ENCODE peak calls at places on chromosomes 12 and 14, in ten cellular contexts. X is nephron progenitor cell, Y is MM.1S, G is HepG2, J is Peyer's patch, R is transverse colon, U is keratinocyte, T is GM13977, D is stomach, B is fibroblast of lung. N is an unnamed sample.

GRCh38 chr12:109822416-109822815 is 10.8 kb downstream of the TRPV4 start:
- DNase-seq in X (no peak), Y (no peak), G (no peak), J (no peak), R (no peak), U (no peak), T (no peak), D (no peak), B (no peak), N (no peak)

GRCh38 chr14:55850803-55851202 is 267.4 kb upstream of the PELI2 start:
- DNase-seq in X (no peak), Y (no peak), G (no peak), J (peak), R (no peak), U (no peak), T (no peak), D (peak), B (peak), N (no peak)

GRCh38 chr14:58426819-58427288 is 477 bp downstream of the TIMM9 start:
- DNase-seq in X (peak), Y (peak), G (peak), J (peak), R (peak), U (no peak), T (peak), D (peak), B (peak), N (peak)

GRCh38 chr12:12502813-12503146 is 59.9 kb downstream of the DUSP16 start:
- DNase-seq in X (no peak), Y (no peak), G (no peak), J (no peak), R (no peak), U (no peak), T (no peak), D (no peak), B (no peak), N (no peak)

GRCh38 chr14:79084861-79085260 is 914.7 kb downstream of the NRXN3 start:
- DNase-seq in X (no peak), Y (no peak), G (no peak), J (no peak), R (no peak), U (no peak), T (no peak), D (no peak), B (no peak), N (no peak)

GRCh38 chr14:38973083-38973700 is 129.8 kb downstream of the SEC23A start:
- DNase-seq in X (no peak), Y (no peak), G (peak), J (no peak), R (no peak), U (no peak), T (no peak), D (no peak), B (no peak), N (no peak)

GRCh38 chr12:56978397-56979138 is 21.2 kb upstream of the RDH16 start:
- DNase-seq in X (no peak), Y (no peak), G (no peak), J (no peak), R (no peak), U (no peak), T (no peak), D (no peak), B (no peak), N (no peak)

GRCh38 chr14:97382616-97383226 is 585.5 kb downstream of the VRK1 start:
- DNase-seq in X (no peak), Y (no peak), G (no peak), J (no peak), R (no peak), U (no peak), T (no peak), D (no peak), B (no peak), N (no peak)

GRCh38 chr14:26191123-26191522 is 406.7 kb downstream of the NOVA1 start:
- DNase-seq in X (no peak), Y (no peak), G (no peak), J (no peak), R (no peak), U (no peak), T (no peak), D (no peak), B (peak), N (no peak)

GRCh38 chr12:38465020-38465419 is 148.4 kb downstream of the ALG10B start:
- DNase-seq in X (no peak), Y (peak), G (no peak), J (no peak), R (no peak), U (no peak), T (no peak), D (no peak), B (no peak), N (no peak)

GRCh38 chr12:44357476-44357875 is 518.6 kb downstream of the NELL2 start:
- DNase-seq in X (no peak), Y (no peak), G (no peak), J (no peak), R (no peak), U (no peak), T (no peak), D (no peak), B (no peak), N (no peak)

GRCh38 chr14:92417759-92418158 is 94.8 kb downstream of the SLC24A4 start:
- DNase-seq in X (no peak), Y (no peak), G (no peak), J (no peak), R (no peak), U (no peak), T (no peak), D (no peak), B (no peak), N (no peak)

GRCh38 chr14:32657081-32657480 is 281.6 kb upstream of the NPAS3 start:
- DNase-seq in X (no peak), Y (no peak), G (peak), J (peak), R (peak), U (no peak), T (no peak), D (no peak), B (peak), N (no peak)

GRCh38 chr14:25090716-25091454 is 40.9 kb upstream of the STXBP6 start:
- DNase-seq in X (no peak), Y (no peak), G (no peak), J (peak), R (peak), U (peak), T (no peak), D (peak), B (no peak), N (no peak)

GRCh38 chr12:104011265-104011664 is 38.7 kb downstream of the GLT8D2 start:
- DNase-seq in X (no peak), Y (no peak), G (no peak), J (no peak), R (no peak), U (no peak), T (no peak), D (no peak), B (peak), N (no peak)

GRCh38 chr14:24431569-24432258 is 2.0 kb downstream of the KHNYN start:
- DNase-seq in X (peak), Y (peak), G (peak), J (peak), R (peak), U (peak), T (peak), D (peak), B (peak), N (peak)

GRCh38 chr14:59691266-59691665 is 114.7 kb upstream of the CCDC175 start:
- DNase-seq in X (no peak), Y (no peak), G (no peak), J (no peak), R (no peak), U (no peak), T (no peak), D (no peak), B (no peak), N (no peak)

GRCh38 chr14:105602243-105602750 is 75.9 kb downstream of the TMEM121 start:
- DNase-seq in X (no peak), Y (no peak), G (no peak), J (no peak), R (no peak), U (no peak), T (no peak), D (no peak), B (no peak), N (peak)

GRCh38 chr14:105475269-105475915 is 771 bp downstream of the CRIP2 start:
- DNase-seq in X (peak), Y (no peak), G (no peak), J (no peak), R (no peak), U (no peak), T (no peak), D (no peak), B (no peak), N (no peak)

GRCh38 chr14:105473677-105474477 is 744 bp upstream of the CRIP2 start:
- DNase-seq in X (peak), Y (no peak), G (peak), J (peak), R (peak), U (no peak), T (peak), D (peak), B (peak), N (peak)

GRCh38 chr12:8827551-8828347 is 5.3 kb downstream of the A2ML1 start:
- DNase-seq in X (no peak), Y (no peak), G (no peak), J (no peak), R (no peak), U (no peak), T (no peak), D (no peak), B (no peak), N (no peak)

GRCh38 chr14:68692916-68693771 is 99.7 kb downstream of the ZFP36L1 start:
- DNase-seq in X (no peak), Y (no peak), G (no peak), J (peak), R (no peak), U (no peak), T (no peak), D (no peak), B (peak), N (no peak)

GRCh38 chr12:108646597-108647190 is 13.0 kb upstream of the SELPLG start:
- DNase-seq in X (no peak), Y (no peak), G (no peak), J (no peak), R (no peak), U (no peak), T (no peak), D (no peak), B (peak), N (no peak)

GRCh38 chr14:34053666-34054065 is 102.8 kb upstream of the EGLN3 start:
- DNase-seq in X (no peak), Y (no peak), G (no peak), J (no peak), R (peak), U (no peak), T (no peak), D (no peak), B (peak), N (no peak)

GRCh38 chr14:71776463-71777359 is 155.5 kb upstream of the RGS6 start:
- DNase-seq in X (no peak), Y (no peak), G (no peak), J (no peak), R (no peak), U (no peak), T (no peak), D (no peak), B (no peak), N (no peak)

GRCh38 chr12:4269279-4269991 is 4.1 kb upstream of the CCND2 start:
- DNase-seq in X (peak), Y (peak), G (no peak), J (peak), R (peak), U (no peak), T (peak), D (peak), B (peak), N (peak)

GRCh38 chr12:115001538-115001937 is 317.6 kb upstream of the TBX3 start:
- DNase-seq in X (no peak), Y (no peak), G (no peak), J (no peak), R (no peak), U (no peak), T (no peak), D (no peak), B (no peak), N (no peak)

GRCh38 chr14:73237219-73237785 is at the start of gene PAPLN:
- DNase-seq in X (no peak), Y (no peak), G (no peak), J (peak), R (peak), U (no peak), T (peak), D (no peak), B (peak), N (no peak)

GRCh38 chr14:34081576-34082136 is 130.8 kb upstream of the EGLN3 start:
- DNase-seq in X (no peak), Y (no peak), G (peak), J (no peak), R (no peak), U (no peak), T (no peak), D (peak), B (peak), N (no peak)

GRCh38 chr12:19375888-19376287 is 63.4 kb upstream of the AEBP2 start:
- DNase-seq in X (no peak), Y (no peak), G (no peak), J (no peak), R (no peak), U (no peak), T (no peak), D (no peak), B (no peak), N (no peak)

GRCh38 chr12:76883151-76883550 is 4.3 kb upstream of the CSRP2 start:
- DNase-seq in X (no peak), Y (no peak), G (no peak), J (no peak), R (no peak), U (no peak), T (no peak), D (no peak), B (peak), N (no peak)

GRCh38 chr14:29536886-29537511 is 390.6 kb downstream of the PRKD1 start:
- DNase-seq in X (no peak), Y (peak), G (peak), J (no peak), R (no peak), U (no peak), T (no peak), D (no peak), B (peak), N (no peak)

GRCh38 chr14:45198551-45198950 is 54.5 kb downstream of the MIS18BP1 start:
- DNase-seq in X (no peak), Y (no peak), G (no peak), J (no peak), R (no peak), U (peak), T (no peak), D (no peak), B (peak), N (no peak)

GRCh38 chr12:65602191-65602578 is 222.1 kb upstream of the HMGA2 start:
- DNase-seq in X (no peak), Y (no peak), G (no peak), J (no peak), R (no peak), U (no peak), T (no peak), D (no peak), B (no peak), N (no peak)

DNA sequence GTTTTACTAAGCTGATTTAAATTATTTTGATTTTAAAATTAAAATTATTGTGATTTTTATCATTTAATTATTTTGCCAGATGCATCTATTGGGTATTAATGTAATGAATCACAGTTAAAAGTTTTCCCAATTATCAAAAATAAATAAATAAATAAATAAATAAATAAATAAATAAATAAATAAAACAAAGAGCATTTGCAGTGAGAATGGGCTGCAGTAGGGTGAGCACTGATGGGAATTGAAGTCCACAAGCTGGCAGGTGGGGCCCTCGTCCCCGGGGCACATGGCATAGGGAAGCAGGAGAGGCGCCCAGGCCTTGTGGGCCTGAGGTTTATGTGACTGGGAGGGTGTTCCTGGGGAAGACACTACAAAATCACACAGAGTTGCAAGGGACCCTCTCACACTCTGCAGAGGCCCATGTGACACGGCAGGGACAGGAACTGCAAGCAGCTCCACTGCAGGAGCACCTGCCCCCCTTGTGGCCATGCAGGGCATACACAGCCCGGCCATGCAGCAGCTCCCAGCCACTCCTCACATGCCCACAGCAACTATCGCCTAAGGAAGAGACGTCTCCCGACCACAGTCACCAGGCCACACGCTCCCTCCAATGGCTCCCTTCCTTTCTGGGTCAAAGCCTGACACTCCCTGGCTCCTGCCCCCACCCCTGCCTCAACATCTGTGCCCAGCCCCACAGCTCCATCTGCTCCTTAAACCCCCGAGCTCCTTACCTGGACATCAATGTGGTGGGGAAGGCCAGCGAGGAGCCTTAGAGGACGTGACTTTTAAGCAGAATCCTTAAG is 256.3 kb upstream of the SFSWAP start:
- DNase-seq in X (peak), Y (peak), G (peak), J (no peak), R (no peak), U (no peak), T (peak), D (peak), B (no peak), N (no peak)
- TF ChIP-seq CTCF in X (peak), Y (peak), G (peak), J (peak), R (peak), U (peak), T (peak), D (peak), B (no peak), N (no peak)

DNA sequence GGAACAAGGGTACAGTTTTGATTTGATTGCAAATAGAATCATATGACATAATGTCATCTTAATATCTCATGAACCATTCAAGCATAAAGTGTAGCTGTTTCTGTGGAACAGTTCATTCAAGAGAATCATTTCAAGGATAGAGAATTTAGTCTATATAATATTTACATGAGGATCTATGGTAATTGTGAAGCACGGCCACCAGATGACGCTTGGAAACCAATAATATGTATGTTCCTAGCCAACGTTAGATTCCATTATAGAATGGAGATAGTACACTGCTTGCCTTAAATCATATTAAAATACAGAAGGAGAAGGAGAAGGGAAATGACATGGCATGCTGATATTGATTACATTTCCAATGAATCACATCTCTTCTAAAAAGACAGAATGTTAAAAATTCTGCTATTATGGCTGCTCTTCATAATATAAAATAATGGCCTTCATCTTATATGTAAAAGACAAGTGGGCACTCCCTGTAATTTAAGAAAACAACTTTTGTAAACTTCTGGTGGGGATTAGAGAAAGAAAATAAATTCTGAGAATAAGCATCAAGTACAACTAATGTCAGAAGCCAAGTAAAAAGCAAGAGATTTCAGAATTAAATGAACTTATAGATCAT is 351.0 kb downstream of the NAV3 start:
- DNase-seq in X (peak), Y (peak), G (peak), J (peak), R (peak), U (no peak), T (no peak), D (no peak), B (peak), N (no peak)
- TF ChIP-seq CTCF in X (peak), Y (peak), G (peak), J (peak), R (peak), U (peak), T (peak), D (no peak), B (peak), N (no peak)

DNA sequence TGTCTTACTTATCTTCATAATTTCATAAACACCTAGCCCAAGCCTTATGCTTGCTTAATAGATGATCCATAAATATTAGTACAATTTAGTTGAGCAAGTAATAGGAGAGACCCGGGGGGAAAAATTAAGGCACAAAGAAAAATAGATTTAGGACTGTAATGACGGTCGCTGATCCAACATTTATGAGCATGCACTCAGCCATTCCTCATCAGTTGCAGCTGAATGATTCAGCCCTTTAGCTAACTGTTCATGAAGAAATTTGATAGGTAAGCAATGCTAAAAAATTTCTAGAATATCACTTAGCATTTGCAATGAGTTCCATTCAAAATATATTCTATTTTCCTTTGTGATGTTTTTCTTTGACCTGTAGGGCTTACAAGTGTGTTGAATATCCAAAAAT is 163.2 kb downstream of the PTPRO start:
- DNase-seq in X (no peak), Y (no peak), G (no peak), J (no peak), R (no peak), U (no peak), T (no peak), D (no peak), B (no peak), N (no peak)
- TF ChIP-seq CTCF in X (no peak), Y (no peak), G (no peak), J (no peak), R (no peak), U (no peak), T (no peak), D (no peak), B (no peak), N (no peak)

GRCh38 chr12:121789233-121789781 is 4.2 kb downstream of the RHOF start:
- DNase-seq in X (no peak), Y (no peak), G (no peak), J (peak), R (peak), U (no peak), T (no peak), D (no peak), B (no peak), N (peak)
- TF ChIP-seq CTCF in X (no peak), Y (no peak), G (no peak), J (no peak), R (no peak), U (no peak), T (peak), D (no peak), B (no peak), N (no peak)

GRCh38 chr12:50132505-50133135 is 20.6 kb downstream of the COX14 start:
- DNase-seq in X (no peak), Y (peak), G (peak), J (no peak), R (no peak), U (no peak), T (peak), D (no peak), B (no peak), N (no peak)
- TF ChIP-seq CTCF in X (peak), Y (peak), G (peak), J (peak), R (peak), U (no peak), T (peak), D (peak), B (peak), N (no peak)